ENCODE peak calls at places on chromosomes 6 and 20, in four cellular contexts. C is mammary epithelial cell; H is CD4-positive, alpha-beta memory T cell; S is CD8-positive, alpha-beta memory T cell. L is an unnamed sample.

GRCh38 chr6:83270971-83271714 is 78.0 kb downstream of the RWDD2A start:
- DNase-seq in S (no peak), C (peak; percentile 82), H (no peak), L (no peak)

GRCh38 chr20:57476641-57477461 is 48.1 kb downstream of the CTCFL start:
- DNase-seq in H (no peak), S (no peak), C (no peak), L (no peak)

GRCh38 chr6:80163754-80164187 is 57.3 kb downstream of the BCKDHB start:
- DNase-seq in S (no peak), H (no peak), C (peak; percentile 91), L (no peak)

GRCh38 chr6:71289039-71289801 is 609 bp downstream of the OGFRL1 start:
- DNase-seq in H (peak; percentile 40), S (peak; percentile 29), C (no peak), L (no peak)

GRCh38 chr6:81169166-81169565 is 583.3 kb downstream of the TENT5A start:
- DNase-seq in H (no peak), S (no peak), C (no peak), L (no peak)

GRCh38 chr6:165308926-165309731 is at the start of gene C6orf118:
- DNase-seq in H (no peak), S (no peak), C (no peak), L (no peak)

GRCh38 chr6:79702701-79703100 is 71.6 kb downstream of the SH3BGRL2 start:
- DNase-seq in C (no peak), S (peak; percentile 53), H (no peak), L (no peak)

GRCh38 chr20:59153355-59153681 is 10.3 kb upstream of the ZNF831 start:
- DNase-seq in H (no peak), S (no peak), C (no peak), L (no peak)

GRCh38 chr20:53752971-53753879 is 159.6 kb upstream of the ZNF217 start:
- DNase-seq in H (no peak), S (no peak), C (peak; percentile 66), L (no peak)

GRCh38 chr20:35870541-35871307 is 83.6 kb downstream of the SCAND1 start:
- DNase-seq in H (no peak), C (no peak), S (no peak), L (no peak)

GRCh38 chr20:61297981-61298380 is 45.9 kb downstream of the CDH4 start:
- DNase-seq in C (peak; percentile 65), H (no peak), S (no peak), L (no peak)

GRCh38 chr6:169904051-169904922 is 152.9 kb downstream of the ERMARD start:
- DNase-seq in C (no peak), S (no peak), H (no peak), L (no peak)

GRCh38 chr6:158660331-158660730 is 10.5 kb downstream of the SYTL3 start:
- DNase-seq in C (no peak), H (peak; percentile 61), S (peak; percentile 52), L (no peak)

GRCh38 chr6:130604869-130605401 is 222.3 kb upstream of the SMLR1 start:
- DNase-seq in H (no peak), C (no peak), S (no peak), L (no peak)

GRCh38 chr20:4130404-4131189 is 115.2 kb upstream of the RNF24 start:
- DNase-seq in S (no peak), C (peak; percentile 59), H (peak; percentile 47), L (no peak)

GRCh38 chr6:9412951-9413559 is 977.7 kb upstream of the SLC35B3 start:
- DNase-seq in S (no peak), H (no peak), C (peak; percentile 19), L (no peak)

GRCh38 chr6:36068012-36068392 is 40.4 kb downstream of the MAPK14 start:
- DNase-seq in H (no peak), S (no peak), C (no peak), L (no peak)
- H3K4me1 ChIP-seq in H (peaks cover 40% of the 10 kb centered on the region), S (peaks cover 27% of the 10 kb centered on the region), C (no peaks in the 10 kb centered on the region), L (peaks cover 46% of the 10 kb centered on the region)

GRCh38 chr6:163526356-163526755 is 111.8 kb downstream of the QKI start:
- DNase-seq in S (no peak), H (no peak), C (no peak), L (no peak)

GRCh38 chr6:163532526-163533078 is 118.1 kb downstream of the QKI start:
- DNase-seq in S (no peak), H (no peak), C (no peak), L (no peak)

GRCh38 chr6:163531122-163531521 is 116.6 kb downstream of the QKI start:
- DNase-seq in C (no peak), S (no peak), H (no peak), L (no peak)

GRCh38 chr6:163530406-163530805 is 115.9 kb downstream of the QKI start:
- DNase-seq in H (peak; percentile 12), C (no peak), S (no peak), L (no peak)

DNA sequence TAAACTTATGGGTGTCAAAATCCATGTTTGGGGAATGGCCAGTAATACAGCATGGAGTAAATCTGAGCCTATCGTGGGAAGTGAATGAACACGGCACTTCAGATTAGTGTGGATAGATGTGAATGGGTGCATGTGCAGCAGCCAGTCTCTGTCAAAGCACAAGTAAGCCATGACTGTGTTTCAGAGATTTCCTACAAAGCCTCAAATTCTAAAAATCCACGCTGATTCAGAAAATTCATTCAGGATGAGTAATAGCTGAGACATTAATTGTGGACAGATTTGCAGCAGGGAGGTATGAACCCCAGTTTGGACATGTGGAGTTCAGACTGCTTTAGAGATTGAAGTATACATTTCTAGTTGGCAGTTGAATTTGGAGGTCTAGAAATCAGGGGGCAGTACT is 115.1 kb downstream of the QKI start:
- DNase-seq in S (no peak), H (no peak), C (peak; percentile 86), L (no peak)
- H3K27ac ChIP-seq in S (no peak overlapping the region), H (no peak overlapping the region), C (no peak overlapping the region), L (no peak overlapping the region)

DNA sequence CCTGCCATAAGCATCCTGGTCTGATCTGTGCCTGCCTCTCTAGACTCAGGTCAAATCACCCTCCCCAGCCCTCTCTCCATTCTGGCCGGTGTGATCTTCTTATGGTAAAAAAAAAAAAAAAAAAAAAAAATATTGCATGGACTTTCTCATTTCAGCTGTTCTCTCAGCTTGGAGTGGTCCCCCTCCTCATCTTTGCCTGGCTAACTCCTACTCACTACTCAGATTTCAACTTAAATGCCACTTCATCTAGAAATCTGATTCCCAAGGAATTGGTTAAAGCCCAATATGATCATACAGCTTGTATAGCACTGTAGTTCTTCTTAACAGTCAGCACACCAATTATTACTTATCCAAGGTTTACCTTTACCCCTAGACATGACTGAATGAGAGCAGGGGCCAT is 105.9 kb upstream of the CARMIL1 start:
- DNase-seq in C (no peak), S (no peak), H (no peak), L (no peak)
- H3K4me1 ChIP-seq in C (peaks cover 50% of the 10 kb centered on the region), S (no peaks in the 10 kb centered on the region), H (no peaks in the 10 kb centered on the region), L (peaks cover 55% of the 10 kb centered on the region)

GRCh38 chr20:45343445-45343866 is 4.8 kb downstream of the SDC4 start:
- DNase-seq in C (peak; percentile 37), S (no peak), H (no peak), L (no peak)
- H3K27ac ChIP-seq in C (peak overlapping the region; percentile 96), S (no peak overlapping the region), H (no peak overlapping the region), L (peak overlapping the region; percentile 96)

DNA sequence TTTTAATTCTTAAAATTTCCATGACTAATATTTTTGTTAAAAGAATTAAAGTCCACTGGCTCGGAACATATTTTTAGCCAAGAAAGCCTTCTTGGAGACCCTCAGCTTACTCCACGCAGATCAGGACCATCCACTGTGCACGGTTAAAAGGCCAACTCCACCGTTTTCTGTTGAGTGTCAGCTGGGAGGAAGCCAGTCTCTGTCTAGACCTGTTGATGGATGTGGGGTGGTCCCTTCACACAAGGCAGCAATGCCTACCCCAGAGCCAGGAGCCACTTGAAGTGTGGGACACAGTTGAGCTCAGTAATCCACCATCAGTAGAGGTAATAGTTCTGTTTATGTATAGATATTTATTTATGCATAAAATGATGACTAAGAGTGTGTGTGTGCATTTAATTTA is 19.9 kb upstream of the QKI start:
- DNase-seq in H (no peak), S (no peak), C (no peak), L (no peak)
- H3K4me1 ChIP-seq in H (no peaks in the 10 kb centered on the region), S (no peaks in the 10 kb centered on the region), C (peaks cover 15% of the 10 kb centered on the region), L (peaks cover 4% of the 10 kb centered on the region)

GRCh38 chr6:73565767-73566485 is 45.1 kb upstream of the EEF1A1 start:
- DNase-seq in C (no peak), H (no peak), S (no peak), L (no peak)
- H3K27ac ChIP-seq in C (no peak overlapping the region), H (no peak overlapping the region), S (no peak overlapping the region), L (no peak overlapping the region)

GRCh38 chr6:33675968-33676367 is 35.5 kb downstream of the UQCC2 start:
- DNase-seq in C (no peak), S (no peak), H (no peak), L (no peak)
- H3K4me1 ChIP-seq in C (peaks cover 5% of the 10 kb centered on the region), S (no peaks in the 10 kb centered on the region), H (no peaks in the 10 kb centered on the region), L (peaks cover 12% of the 10 kb centered on the region)

GRCh38 chr6:35427435-35427834 is 24.7 kb upstream of the FANCE start:
- DNase-seq in S (no peak), H (no peak), C (no peak), L (no peak)
- H3K27ac ChIP-seq in S (no peak overlapping the region), H (no peak overlapping the region), C (no peak overlapping the region), L (no peak overlapping the region)

DNA sequence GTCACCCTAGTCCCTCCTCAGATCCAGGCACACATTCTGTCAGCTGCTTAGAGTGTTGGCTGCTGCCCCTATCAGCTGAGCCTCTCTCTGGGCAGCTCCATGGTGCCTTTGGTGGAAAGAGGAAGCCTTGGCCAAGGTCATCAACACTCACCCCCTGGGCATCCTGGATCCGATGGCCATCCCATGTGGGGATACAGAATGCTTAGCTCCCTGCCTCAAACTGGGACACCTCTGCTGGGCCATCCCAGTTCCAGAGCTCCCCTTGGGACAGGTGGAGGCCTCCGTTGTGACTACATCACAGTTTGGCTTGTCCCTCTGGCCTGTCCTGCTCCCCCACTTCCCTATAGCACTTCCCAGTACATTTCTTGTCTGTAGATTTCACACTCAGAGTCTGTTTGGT is 45.6 kb downstream of the TOX2 start:
- DNase-seq in S (no peak), C (no peak), H (no peak), L (no peak)
- H3K4me1 ChIP-seq in S (peaks cover 87% of the 10 kb centered on the region), C (peaks cover 17% of the 10 kb centered on the region), H (peaks cover 83% of the 10 kb centered on the region), L (peaks cover 55% of the 10 kb centered on the region)

GRCh38 chr6:154292855-154293519 is 63.6 kb downstream of the IPCEF1 start:
- DNase-seq in S (no peak), C (peak; percentile 52), H (no peak), L (no peak)
- H3K27ac ChIP-seq in S (no peak overlapping the region), C (peak overlapping the region; percentile 28), H (no peak overlapping the region), L (no peak overlapping the region)

L was measured in thoracic aorta.